ENCODE peak calls at places on chromosomes 11 and 22, in five cellular contexts. One of them, this sample, is unnamed.

GRCh38 chr22:22043296-22044078 is 60.9 kb upstream of the TOP3B start:
- DNase-seq in AG08396: no peak
- DNase-seq in stimulated activated CD8-positive, alpha-beta memory T cell treated with anti-CD3 and anti-CD28 coated beads, Interleukin-7, amount 100 ng/mL, for 1 hour: no peak
- DNase-seq in SK-N-MC: no peak
- DNase-seq in Calu3: no peak
- DNase-seq in this sample: no peak

GRCh38 chr22:49457946-49458707 is 369.5 kb downstream of the BRD1 start:
- DNase-seq in AG08396: no peak
- DNase-seq in stimulated activated CD8-positive, alpha-beta memory T cell treated with anti-CD3 and anti-CD28 coated beads, Interleukin-7, amount 100 ng/mL, for 1 hour: no peak
- DNase-seq in SK-N-MC: no peak
- DNase-seq in Calu3: no peak
- DNase-seq in this sample: no peak

GRCh38 chr22:32050678-32051515 is 7.8 kb downstream of the SLC5A1 start:
- DNase-seq in AG08396: peak; percentile 79
- DNase-seq in stimulated activated CD8-positive, alpha-beta memory T cell treated with anti-CD3 and anti-CD28 coated beads, Interleukin-7, amount 100 ng/mL, for 1 hour: peak; percentile 4
- DNase-seq in SK-N-MC: no peak
- DNase-seq in Calu3: peak; percentile 79
- DNase-seq in this sample: peak; percentile 91

GRCh38 chr22:41780714-41781507 is 19.6 kb upstream of the CCDC134 start:
- DNase-seq in AG08396: no peak
- DNase-seq in stimulated activated CD8-positive, alpha-beta memory T cell treated with anti-CD3 and anti-CD28 coated beads, Interleukin-7, amount 100 ng/mL, for 1 hour: peak; percentile 68
- DNase-seq in SK-N-MC: no peak
- DNase-seq in Calu3: no peak
- DNase-seq in this sample: peak; percentile 64

GRCh38 chr11:12160680-12161079 is 50.3 kb downstream of the MICAL2 start:
- DNase-seq in AG08396: no peak
- DNase-seq in stimulated activated CD8-positive, alpha-beta memory T cell treated with anti-CD3 and anti-CD28 coated beads, Interleukin-7, amount 100 ng/mL, for 1 hour: no peak
- DNase-seq in SK-N-MC: no peak
- DNase-seq in Calu3: no peak
- DNase-seq in this sample: no peak

GRCh38 chr22:46547179-46547882 is 9.9 kb upstream of the CELSR1 start:
- DNase-seq in AG08396: peak; percentile 89
- DNase-seq in stimulated activated CD8-positive, alpha-beta memory T cell treated with anti-CD3 and anti-CD28 coated beads, Interleukin-7, amount 100 ng/mL, for 1 hour: no peak
- DNase-seq in SK-N-MC: no peak
- DNase-seq in Calu3: peak; percentile 34
- DNase-seq in this sample: peak; percentile 96

GRCh38 chr11:119890466-119890865 is 161.5 kb upstream of the NECTIN1 start:
- DNase-seq in AG08396: no peak
- DNase-seq in stimulated activated CD8-positive, alpha-beta memory T cell treated with anti-CD3 and anti-CD28 coated beads, Interleukin-7, amount 100 ng/mL, for 1 hour: no peak
- DNase-seq in SK-N-MC: no peak
- DNase-seq in Calu3: no peak
- DNase-seq in this sample: no peak

GRCh38 chr11:75768909-75769771 is 562 bp downstream of the DGAT2 start:
- DNase-seq in AG08396: peak; percentile 23
- DNase-seq in stimulated activated CD8-positive, alpha-beta memory T cell treated with anti-CD3 and anti-CD28 coated beads, Interleukin-7, amount 100 ng/mL, for 1 hour: no peak
- DNase-seq in SK-N-MC: no peak
- DNase-seq in Calu3: no peak
- DNase-seq in this sample: peak; percentile 16

This sample was measured in GM23248.